ENCODE peak calls at places on chromosomes 2 and 18, in four cellular contexts. Y, N, E and R are unnamed samples. For H3K9me3, the result is how much of the 10 kb centered on the place peaks cover.

GRCh38 chr18:49250819-49251388 is 209.5 kb downstream of the DYM start:
- DNase-seq in Y (peak), N (no peak), E (no peak), R (no peak)

GRCh38 chr2:216775043-216775453 is 79.7 kb upstream of the IGFBP5 start:
- DNase-seq in Y (no peak), N (no peak), E (peak), R (no peak)

GRCh38 chr2:21052044-21052443 is 8.2 kb upstream of the APOB start:
- DNase-seq in Y (no peak), N (no peak), E (no peak), R (no peak)

GRCh38 chr2:71843391-71843850 is 304.2 kb downstream of the CYP26B1 start:
- DNase-seq in Y (no peak), N (no peak), E (peak), R (no peak)

GRCh38 chr2:49332415-49332814 is 178.1 kb upstream of the FSHR start:
- DNase-seq in Y (no peak), N (no peak), E (no peak), R (no peak)

GRCh38 chr2:120238728-120239487 is 13.7 kb upstream of the RALB start:
- DNase-seq in Y (no peak), N (peak), E (peak), R (no peak)

GRCh38 chr2:235850771-235851551 is 317.2 kb downstream of the GBX2 start:
- DNase-seq in Y (no peak), N (no peak), E (no peak), R (no peak)

GRCh38 chr2:109535217-109535946 is 78.4 kb downstream of the SEPTIN10 start:
- DNase-seq in Y (no peak), N (no peak), E (no peak), R (no peak)

GRCh38 chr18:63182247-63182771 is 137.3 kb downstream of the BCL2 start:
- DNase-seq in Y (no peak), N (no peak), E (no peak), R (no peak)

GRCh38 chr2:9108210-9108967 is 98.2 kb upstream of the ASAP2 start:
- DNase-seq in Y (no peak), N (no peak), E (no peak), R (no peak)

GRCh38 chr2:166373105-166373504 is 2.6 kb downstream of the SCN9A start:
- DNase-seq in Y (no peak), N (no peak), E (no peak), R (no peak)

GRCh38 chr18:79942211-79942610 is 9.2 kb downstream of the SLC66A2 start:
- DNase-seq in Y (no peak), N (peak), E (no peak), R (no peak)

GRCh38 chr18:4106407-4107033 is 348.6 kb downstream of the DLGAP1 start:
- DNase-seq in Y (peak), N (peak), E (peak), R (peak)

GRCh38 chr2:216083464-216084279 is 2.0 kb downstream of the TMEM169 start:
- DNase-seq in Y (peak), N (no peak), E (no peak), R (no peak)

GRCh38 chr2:64105676-64106461 is 38.4 kb downstream of the PELI1 start:
- DNase-seq in Y (no peak), N (peak), E (no peak), R (no peak)

GRCh38 chr2:176156959-176157498 is at the start of gene HOXD3:
- DNase-seq in Y (no peak), N (no peak), E (no peak), R (no peak)

GRCh38 chr2:33267745-33268144 is 208.7 kb upstream of the RASGRP3 start:
- DNase-seq in Y (no peak), N (no peak), E (no peak), R (no peak)

GRCh38 chr18:67192535-67192934 is 324.0 kb downstream of the DSEL start:
- DNase-seq in Y (no peak), N (no peak), E (no peak), R (no peak)

GRCh38 chr18:3223356-3223755 is 3.6 kb upstream of the MYOM1 start:
- DNase-seq in Y (no peak), N (no peak), E (no peak), R (no peak)

GRCh38 chr2:219497495-219498279 is 1.0 kb upstream of the GMPPA start:
- DNase-seq in Y (no peak), N (peak), E (peak), R (no peak)

GRCh38 chr2:12711339-12711738 is 5.4 kb upstream of the TRIB2 start:
- DNase-seq in Y (no peak), N (no peak), E (no peak), R (no peak)

GRCh38 chr2:234840336-234840735 is 111.5 kb upstream of the SH3BP4 start:
- DNase-seq in Y (peak), N (peak), E (peak), R (peak)

GRCh38 chr2:234843411-234843810 is 108.4 kb upstream of the SH3BP4 start:
- DNase-seq in Y (no peak), N (no peak), E (no peak), R (no peak)

GRCh38 chr2:234845602-234846588 is 105.9 kb upstream of the SH3BP4 start:
- DNase-seq in Y (no peak), N (no peak), E (no peak), R (no peak)

GRCh38 chr2:234841321-234842015 is 110.3 kb upstream of the SH3BP4 start:
- DNase-seq in Y (no peak), N (no peak), E (no peak), R (no peak)

DNA sequence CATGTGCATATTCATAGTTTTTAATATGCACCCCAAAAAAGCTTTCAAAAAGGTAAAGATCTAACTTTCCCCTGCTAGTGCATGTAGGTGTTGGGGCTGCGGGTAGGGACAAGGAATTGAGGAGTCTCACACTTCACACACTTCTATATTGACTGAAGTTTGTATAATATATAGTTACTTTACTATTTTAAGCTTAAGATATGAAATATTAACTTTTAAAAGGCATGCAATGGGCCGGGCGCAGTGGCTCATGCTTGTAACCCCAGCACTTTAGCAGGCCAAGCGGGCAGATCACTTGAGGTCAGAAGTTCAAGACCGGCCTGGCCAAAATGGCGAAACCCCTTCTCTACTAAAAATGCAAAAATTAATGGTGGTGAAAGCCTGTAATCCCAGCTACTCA is 109.1 kb upstream of the SH3BP4 start:
- DNase-seq in Y (no peak), N (no peak), E (no peak), R (no peak)
- H3K9me3 ChIP-seq in Y (under half), N (under half), E (under half), R (under half)

DNA sequence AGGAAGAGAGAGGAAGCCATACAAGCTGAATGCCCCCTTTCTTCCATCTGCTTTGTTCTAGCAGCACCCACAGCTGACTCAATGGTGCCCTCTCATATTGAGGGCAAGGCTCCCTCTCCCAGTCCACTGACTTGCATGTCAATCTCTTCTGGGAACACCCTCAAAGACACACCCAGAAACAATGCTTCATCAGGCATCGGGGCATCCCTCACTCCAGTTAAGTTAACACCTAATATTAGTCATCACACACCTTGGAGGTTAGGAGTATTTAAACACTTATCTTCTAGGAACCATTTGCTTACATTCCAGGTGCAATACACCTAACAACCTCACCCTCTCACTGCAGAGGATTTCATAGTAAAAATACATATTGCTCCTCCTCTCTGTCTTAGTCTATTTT is 993.5 kb upstream of the DDX18 start:
- DNase-seq in Y (no peak), N (no peak), E (no peak), R (no peak)
- H3K9me3 ChIP-seq in Y (under half), N (under half), E (under half), R (under half)

DNA sequence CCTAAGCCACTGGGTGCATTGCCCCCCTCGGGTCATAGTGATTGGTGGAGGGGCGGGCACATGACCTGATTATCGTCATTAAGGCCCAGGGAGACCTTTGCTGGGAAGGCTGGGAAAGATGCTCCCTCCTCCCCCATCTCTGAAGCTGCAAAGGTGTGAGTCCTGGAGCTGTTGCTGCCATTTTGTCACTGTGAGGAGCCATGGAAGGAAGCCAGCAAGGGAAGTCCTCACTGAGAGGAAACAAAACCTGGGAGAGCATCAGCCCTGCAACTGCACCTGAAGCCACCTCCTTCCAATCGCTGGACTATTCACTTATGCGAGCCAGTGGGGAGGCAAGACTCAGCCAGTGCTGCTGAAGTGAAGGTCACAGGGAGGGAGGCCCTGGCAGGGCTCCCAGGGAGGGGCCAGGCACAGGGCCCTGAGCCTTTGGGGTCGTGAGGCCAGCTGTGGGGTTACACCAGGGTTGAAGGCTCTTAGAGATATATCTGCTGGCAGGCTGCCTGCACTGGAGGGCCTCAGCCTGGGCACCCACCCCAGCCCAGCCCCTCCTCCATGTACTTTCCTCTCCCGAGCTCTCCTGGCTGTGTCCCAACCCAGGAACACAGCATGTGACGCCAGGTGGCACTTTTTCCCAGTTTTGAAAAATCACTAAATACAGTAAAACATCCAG is 10.7 kb upstream of the FAHD2A start:
- DNase-seq in Y (no peak), N (no peak), E (no peak), R (no peak)
- H3K9me3 ChIP-seq in Y (under half), N (under half), E (under half), R (under half)

GRCh38 chr2:31693882-31694281 is 113.1 kb upstream of the SRD5A2 start:
- DNase-seq in Y (no peak), N (no peak), E (peak), R (no peak)

GRCh38 chr2:31694444-31694843 is 113.7 kb upstream of the SRD5A2 start:
- DNase-seq in Y (no peak), N (no peak), E (peak), R (no peak)

DNA sequence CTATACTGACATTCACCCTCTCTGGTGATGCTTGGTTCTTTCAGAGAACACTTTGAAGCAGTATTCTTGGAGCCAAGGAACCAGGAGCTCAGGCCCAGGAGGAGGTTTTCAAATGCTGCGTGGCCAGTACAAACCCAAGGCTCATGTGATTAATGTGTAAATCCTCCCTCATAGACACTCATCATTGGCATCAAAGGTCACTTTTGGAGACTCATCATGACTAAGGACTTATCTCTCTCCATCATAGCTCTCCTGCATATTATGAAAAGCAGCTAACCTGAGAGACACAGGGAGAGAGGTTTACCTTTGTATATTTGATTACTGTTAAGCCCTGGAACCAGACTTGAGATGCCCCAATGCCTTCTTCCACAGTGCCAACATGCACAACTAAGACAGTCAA is 115.3 kb upstream of the SRD5A2 start:
- DNase-seq in Y (no peak), N (no peak), E (no peak), R (no peak)
- H3K9me3 ChIP-seq in Y (under half), N (under half), E (under half), R (under half)

GRCh38 chr2:112835553-112836535 is 735 bp downstream of the IL1B start:
- DNase-seq in Y (no peak), N (no peak), E (no peak), R (no peak)

GRCh38 chr2:112834379-112835014 is 2.1 kb downstream of the IL1B start:
- DNase-seq in Y (no peak), N (peak), E (no peak), R (no peak)

GRCh38 chr2:112839407-112840067 is 3.0 kb upstream of the IL1B start:
- DNase-seq in Y (no peak), N (no peak), E (no peak), R (no peak)

GRCh38 chr2:112833532-112833931 is 3.0 kb downstream of the IL1B start:
- DNase-seq in Y (no peak), N (no peak), E (no peak), R (no peak)

DNA sequence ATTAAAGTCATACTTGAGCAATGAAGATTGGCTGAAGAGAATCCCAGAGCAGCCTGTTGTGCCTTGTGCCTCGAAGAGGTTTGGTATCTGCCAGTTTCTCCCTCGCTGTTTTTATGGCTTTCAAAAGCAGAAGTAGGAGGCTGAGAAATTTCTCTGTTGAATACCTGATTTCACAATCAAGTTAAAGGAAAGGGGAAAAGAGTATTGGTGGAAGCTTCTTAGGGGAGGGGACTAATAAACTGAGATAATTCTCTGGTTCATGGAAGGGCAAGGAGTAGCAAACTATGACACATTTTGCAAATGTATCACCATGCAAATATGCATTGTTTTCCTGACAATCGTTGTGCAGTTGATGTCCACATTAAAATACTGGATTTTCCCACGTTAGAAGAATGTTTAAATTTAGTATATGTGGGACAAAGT is at the start of gene IL1B:
- DNase-seq in Y (no peak), N (no peak), E (no peak), R (no peak)
- H3K9me3 ChIP-seq in Y (under half), N (under half), E (under half), R (under half)

GRCh38 chr18:70634576-70635147 is 345.8 kb downstream of the SOCS6 start:
- DNase-seq in Y (no peak), N (no peak), E (no peak), R (no peak)

GRCh38 chr18:70640336-70640887 is 351.6 kb downstream of the SOCS6 start:
- DNase-seq in Y (no peak), N (no peak), E (no peak), R (no peak)

GRCh38 chr18:70641156-70641775 is 352.4 kb downstream of the SOCS6 start:
- DNase-seq in Y (no peak), N (no peak), E (no peak), R (no peak)

DNA sequence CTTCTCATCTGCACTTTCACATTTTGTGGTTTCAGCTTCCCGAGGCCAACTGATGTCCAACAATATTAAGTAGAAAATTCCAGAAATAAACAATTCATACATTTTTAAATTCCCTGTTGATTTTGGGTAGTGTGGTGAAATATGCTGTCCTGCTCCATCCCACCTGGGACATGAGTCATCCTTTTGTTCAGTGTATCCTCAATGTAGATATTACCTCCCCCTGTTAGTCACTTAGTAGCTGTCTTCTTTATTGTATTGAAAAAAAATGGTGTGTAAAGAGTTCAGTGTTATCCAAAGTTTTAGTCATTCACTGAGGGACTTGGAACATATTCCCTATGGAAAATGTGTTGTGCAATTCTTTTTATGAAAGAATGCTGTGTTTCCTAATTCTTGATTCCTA is 348.1 kb downstream of the SOCS6 start:
- DNase-seq in Y (no peak), N (no peak), E (no peak), R (no peak)
- H3K9me3 ChIP-seq in Y (under half), N (under half), E (under half), R (under half)